ENCODE peak calls at places on chromosomes 11 and 22, in ten cellular contexts. X is activated CD4-positive, alpha-beta T cell treated with anti-CD3 and anti-CD28 coated beads, Interleukin-2, amount 50 U/mL, for 48 hours; Q is thoracic aorta; V is stimulated activated CD8-positive, alpha-beta memory T cell treated with anti-CD3 and anti-CD28 coated beads, Interleukin-4, amount 100 ng/mL, for 1 hour; F is NCI-H510A; G is dermis microvascular lymphatic vessel endothelial cell; M is iPS DF 6.9; P is colonic mucosa; I is activated effector memory CD4-positive, alpha-beta T cell treated with Interleukin-2 at 50 U/mL for 16 hours; O is progenitor cell of endocrine pancreas. J is an unnamed sample.

GRCh38 chr11:26992031-26992541 is 1.8 kb upstream of the FIBIN start:
- DNase-seq in G (no peak), M (no peak), P (no peak), X (no peak), F (no peak), I (no peak), V (no peak), Q (no peak), O (no peak), J (no peak)

GRCh38 chr11:75534291-75535038 is 8.7 kb upstream of the GDPD5 start:
- DNase-seq in X (no peak), O (no peak), I (no peak), G (peak), F (no peak), V (no peak), Q (no peak), M (no peak), P (peak), J (peak)

GRCh38 chr22:19524170-19525115 is at the start of gene CLDN5:
- DNase-seq in V (no peak), I (no peak), X (peak), M (no peak), G (peak), O (no peak), Q (no peak), F (no peak), P (no peak), J (no peak)

GRCh38 chr11:62433553-62434301 is 14.9 kb downstream of the SCGB1A1 start:
- DNase-seq in G (peak), Q (no peak), X (no peak), M (no peak), I (no peak), V (no peak), O (no peak), P (no peak), F (no peak), J (peak)

GRCh38 chr11:99505319-99505718 is 484.6 kb downstream of the CNTN5 start:
- DNase-seq in Q (no peak), G (no peak), M (no peak), P (no peak), I (no peak), V (no peak), X (no peak), F (no peak), O (no peak), J (no peak)

GRCh38 chr22:33537059-33537458 is 383.2 kb downstream of the LARGE1 start:
- DNase-seq in I (no peak), X (no peak), F (no peak), Q (no peak), O (no peak), P (no peak), G (no peak), V (no peak), M (no peak), J (no peak)

GRCh38 chr22:46604306-46604690 is 15.9 kb upstream of the GRAMD4 start:
- DNase-seq in V (no peak), O (no peak), F (no peak), X (peak), M (no peak), Q (no peak), P (no peak), I (no peak), G (no peak), J (no peak)

GRCh38 chr11:2468363-2469240 is 23.8 kb downstream of the KCNQ1 start:
- DNase-seq in I (no peak), V (no peak), X (no peak), G (no peak), F (no peak), Q (no peak), M (no peak), O (no peak), P (peak), J (no peak)

GRCh38 chr22:43006753-43007152 is 8.2 kb downstream of the PACSIN2 start:
- DNase-seq in X (no peak), I (no peak), Q (no peak), V (no peak), F (no peak), G (no peak), M (no peak), O (no peak), P (no peak), J (peak)

GRCh38 chr22:17891427-17892167 is 117.3 kb upstream of the BID start:
- DNase-seq in P (peak), F (no peak), O (no peak), M (no peak), X (no peak), I (no peak), V (no peak), G (peak), Q (no peak), J (peak)

GRCh38 chr11:65555693-65556231 is 2.4 kb downstream of the LTBP3 start:
- DNase-seq in P (peak), Q (peak), V (no peak), I (no peak), M (no peak), O (no peak), F (no peak), G (peak), X (peak), J (no peak)

GRCh38 chr11:107272561-107272960 is 185.1 kb downstream of the CWF19L2 start:
- DNase-seq in F (no peak), P (no peak), V (no peak), X (no peak), O (no peak), M (no peak), Q (no peak), G (no peak), I (no peak), J (no peak)

J was measured in mucosa of descending colon.